ENCODE peak calls at places on chromosomes 6 and 20, in six cellular contexts. Y, U, H, N, Q and G are unnamed samples.
A peak's percentile ranks its signal among the peaks of the same experiment; 100 is the strongest.

GRCh38 chr6:22250486-22250885 is 46.4 kb downstream of the PRL start:
- DNase-seq in Y (no peak), N (no peak), H (no peak), Q (no peak), U (no peak), G (no peak)

GRCh38 chr6:111871725-111872520 is 1.3 kb downstream of the FYN start:
- DNase-seq in Y (peak; percentile 30), H (peak; percentile 61), N (peak; percentile 71), U (peak; percentile 39), Q (no peak), G (no peak)

GRCh38 chr6:16769986-16770376 is 8.7 kb upstream of the ATXN1 start:
- DNase-seq in Q (no peak), U (no peak), H (no peak), Y (peak; percentile 90), N (no peak), G (no peak)

GRCh38 chr20:48186447-48186846 is 401.2 kb upstream of the SULF2 start:
- DNase-seq in N (no peak), Q (no peak), H (no peak), U (no peak), Y (peak; percentile 26), G (no peak)

GRCh38 chr6:137872071-137872470 is 5.0 kb downstream of the TNFAIP3 start:
- DNase-seq in Q (no peak), H (no peak), Y (peak; percentile 47), U (no peak), N (no peak), G (no peak)

GRCh38 chr20:62741191-62741676 is 32.6 kb downstream of the NTSR1 start:
- DNase-seq in U (no peak), H (peak; percentile 42), Y (no peak), Q (peak; percentile 42), N (no peak), G (no peak)

GRCh38 chr6:144566868-144567615 is 281.9 kb downstream of the UTRN start:
- DNase-seq in Y (no peak), N (no peak), U (no peak), H (no peak), Q (no peak), G (no peak)

GRCh38 chr6:40276176-40276575 is 311.0 kb downstream of the LRFN2 start:
- DNase-seq in Y (no peak), Q (no peak), U (no peak), N (peak; percentile 36), H (no peak), G (no peak)

GRCh38 chr20:19813839-19814238 is 55.8 kb downstream of the RIN2 start:
- DNase-seq in U (no peak), N (no peak), H (no peak), Q (no peak), Y (peak; percentile 34), G (no peak)

DNA sequence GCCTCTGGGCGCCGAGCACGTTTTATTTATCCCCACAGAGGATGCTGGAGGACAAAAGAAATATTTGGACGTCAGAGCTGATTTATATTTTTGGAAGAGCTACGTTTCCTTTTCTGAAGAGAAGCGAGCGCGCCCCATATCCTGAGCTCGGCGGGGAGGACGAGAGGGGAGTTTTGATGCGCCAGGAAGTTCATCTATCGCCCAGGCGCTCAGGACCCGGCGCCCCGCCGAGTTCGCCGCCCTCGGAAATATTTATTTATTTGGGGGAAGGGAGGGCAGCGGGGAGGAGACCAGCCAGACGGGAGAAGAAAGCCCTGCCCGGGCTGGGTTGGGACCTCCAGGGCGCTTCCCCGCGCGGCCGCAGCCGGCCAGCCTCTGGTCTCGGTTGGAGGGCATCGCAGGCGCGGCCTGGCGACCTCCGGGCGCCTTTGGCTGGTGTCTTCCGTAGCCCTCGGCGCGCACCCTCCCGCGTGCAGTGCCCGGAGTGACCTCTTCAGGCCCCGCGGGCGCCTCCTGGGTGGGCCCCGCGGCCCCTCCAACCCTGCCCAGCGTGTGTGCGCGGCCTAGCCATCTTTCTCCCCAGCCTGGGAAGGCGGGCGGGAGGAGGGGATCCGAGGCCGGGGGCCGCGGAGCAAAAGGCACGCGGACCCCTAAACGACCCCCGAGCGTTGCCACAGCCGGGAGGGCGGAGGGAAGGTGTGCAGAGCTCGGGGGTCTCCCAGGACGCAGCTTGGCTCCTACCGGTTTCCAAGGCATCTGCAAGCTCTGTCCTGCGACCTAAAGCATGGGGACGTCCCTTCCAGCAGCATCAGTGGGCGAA is 5.4 kb upstream of the FOXF2 start:
- DNase-seq in H (no peak), Q (no peak), N (no peak), U (no peak), Y (no peak), G (no peak)
- TF ChIP-seq CTCF in H (no peak), Q (no peak), N (no peak), U (no peak), Y (no peak), G (no peak)

GRCh38 chr20:3980260-3981131 is 34.9 kb downstream of the RNF24 start:
- DNase-seq in H (no peak), U (no peak), N (peak; percentile 19), Y (peak; percentile 73), Q (no peak), G (peak; percentile 11)
- H3K4me3 ChIP-seq in H (peak overlapping the region; percentile 13), U (peak overlapping the region; percentile 25), N (peak overlapping the region; percentile 17), Y (peak overlapping the region; percentile 33), Q (peak overlapping the region; percentile 56), G (peak overlapping the region; percentile 49)

GRCh38 chr6:36776167-36776566 is 63.1 kb downstream of the CPNE5 start:
- DNase-seq in N (no peak), Y (no peak), H (no peak), Q (no peak), U (no peak), G (no peak)

GRCh38 chr6:36777806-36778205 is 61.4 kb downstream of the CPNE5 start:
- DNase-seq in N (no peak), Y (no peak), H (no peak), Q (no peak), U (no peak), G (no peak)

GRCh38 chr6:36781669-36782068 is 57.6 kb downstream of the CPNE5 start:
- DNase-seq in Q (no peak), Y (no peak), H (no peak), U (no peak), N (no peak), G (no peak)

GRCh38 chr6:36780517-36781210 is 58.6 kb downstream of the CPNE5 start:
- DNase-seq in N (no peak), H (no peak), Y (no peak), Q (no peak), U (no peak), G (no peak)

GRCh38 chr6:36779227-36779626 is 60.0 kb downstream of the CPNE5 start:
- DNase-seq in N (no peak), Y (no peak), H (no peak), U (no peak), Q (no peak), G (no peak)
- H3K27me3 ChIP-seq in N (peaks cover 7% of the 10 kb centered on the region), Y (peaks cover 47% of the 10 kb centered on the region), H (peaks cover 11% of the 10 kb centered on the region), U (no peaks in the 10 kb centered on the region), Q (no peaks in the 10 kb centered on the region), G (no peaks in the 10 kb centered on the region)

GRCh38 chr6:168050861-168051586 is 28.0 kb downstream of the FRMD1 start:
- DNase-seq in H (no peak), U (no peak), Y (no peak), N (no peak), Q (no peak), G (no peak)
- TF ChIP-seq CTCF in H (no peak), U (no peak), Y (peak; percentile 22), N (no peak), Q (no peak), G (no peak)

DNA sequence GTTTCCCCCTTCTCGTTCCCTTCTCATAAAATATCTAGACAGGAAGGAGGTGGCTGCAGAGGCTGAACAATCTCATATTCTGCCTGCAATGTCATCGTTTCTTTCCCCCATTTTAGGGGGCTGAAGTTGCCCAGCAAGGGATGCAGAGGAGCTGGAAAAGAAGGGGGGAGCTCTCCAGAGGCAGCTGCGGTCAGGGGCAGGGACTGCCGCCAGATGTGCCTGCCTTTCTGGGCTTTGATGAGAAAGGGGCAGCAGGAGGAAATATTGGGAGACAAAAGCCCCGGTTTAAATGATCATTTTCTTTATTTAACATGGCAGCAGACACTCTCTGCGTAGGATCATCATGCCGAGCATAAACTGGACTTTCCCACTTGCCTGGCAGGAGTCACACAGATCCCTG is 22.7 kb upstream of the MMS22L start:
- DNase-seq in Q (no peak), H (no peak), Y (no peak), N (peak; percentile 17), U (no peak), G (no peak)
- H3K4me3 ChIP-seq in Q (no peak overlapping the region), H (no peak overlapping the region), Y (no peak overlapping the region), N (no peak overlapping the region), U (no peak overlapping the region), G (no peak overlapping the region)

DNA sequence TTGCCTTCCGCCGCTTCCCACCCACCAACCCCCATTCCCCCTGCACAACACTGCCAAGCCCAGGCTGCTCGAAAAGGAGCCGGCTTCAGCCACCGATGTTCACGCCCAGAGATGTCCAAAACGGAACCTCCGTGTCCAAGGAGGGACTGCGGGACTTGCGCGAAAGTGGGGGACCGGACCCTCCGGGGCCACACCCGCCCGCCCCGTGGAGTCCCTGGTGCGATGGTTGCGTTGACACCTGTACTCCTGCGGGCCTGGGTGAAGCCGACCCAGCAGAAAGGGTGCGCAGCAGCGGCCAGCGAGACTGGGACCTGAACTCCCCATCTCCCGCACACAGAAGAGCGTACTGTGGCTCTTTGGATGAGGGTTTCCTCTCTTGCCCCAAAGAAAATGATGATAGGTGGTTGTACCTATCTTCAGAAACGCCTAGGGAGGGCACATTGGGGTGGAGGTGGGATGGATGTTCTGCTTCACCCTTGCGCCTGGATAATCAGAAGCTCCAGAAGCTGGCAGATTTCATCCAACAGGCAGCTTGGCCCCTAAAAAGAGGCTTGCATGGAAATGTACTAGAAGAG is 1.9 kb upstream of the VGLL2 start:
- DNase-seq in U (no peak), H (peak; percentile 59), Y (no peak), N (no peak), Q (no peak), G (no peak)
- H3K27me3 ChIP-seq in U (no peaks in the 10 kb centered on the region), H (peaks cover 94% of the 10 kb centered on the region), Y (peaks cover 62% of the 10 kb centered on the region), N (peaks cover 65% of the 10 kb centered on the region), Q (peaks cover 7% of the 10 kb centered on the region), G (peaks cover 7% of the 10 kb centered on the region)

GRCh38 chr6:166465671-166466087 is 82.9 kb upstream of the MPC1 start:
- DNase-seq in H (no peak), N (peak; percentile 63), Q (no peak), Y (peak; percentile 32), U (no peak), G (no peak)

GRCh38 chr6:166466178-166467122 is 83.7 kb upstream of the MPC1 start:
- DNase-seq in U (no peak), H (no peak), N (peak; percentile 55), Y (peak; percentile 89), Q (peak; percentile 32), G (no peak)

GRCh38 chr6:166463363-166464067 is 80.8 kb upstream of the MPC1 start:
- DNase-seq in U (no peak), Y (no peak), H (no peak), Q (no peak), N (no peak), G (no peak)

GRCh38 chr6:166464068-166464410 is 81.3 kb upstream of the MPC1 start:
- DNase-seq in N (no peak), Q (no peak), U (no peak), H (no peak), Y (no peak), G (no peak)

GRCh38 chr6:166464418-166465400 is 82.0 kb upstream of the MPC1 start:
- DNase-seq in N (no peak), U (no peak), H (no peak), Q (no peak), Y (no peak), G (no peak)
- TF ChIP-seq CTCF in N (no peak), U (no peak), H (no peak), Q (no peak), Y (no peak), G (no peak)